ENCODE peak calls at places on chromosomes 6 and 20, in eight cellular contexts. H is fibroblast of pulmonary artery, M is fibroblast of mammary gland, D is type B pancreatic cell, J is WTC11, Q is astrocyte of the cerebellum, K is OCI-LY7, N is Peyer's patch. C is an unnamed sample.

GRCh38 chr6:100229512-100229911 is 235.2 kb downstream of the SIM1 start:
- DNase-seq in D (no peak), Q (no peak), N (no peak), K (no peak), H (no peak), M (no peak), J (no peak), C (no peak)

GRCh38 chr20:46810442-46811327 is 84.0 kb upstream of the EYA2 start:
- DNase-seq in J (no peak), D (peak), M (no peak), H (no peak), Q (no peak), K (no peak), N (no peak), C (no peak)

GRCh38 chr6:90573624-90574023 is 13.2 kb downstream of the MAP3K7 start:
- DNase-seq in N (no peak), Q (no peak), J (no peak), D (no peak), K (no peak), M (no peak), H (no peak), C (no peak)

GRCh38 chr6:33279971-33280511 is 3.1 kb downstream of the B3GALT4 start:
- DNase-seq in M (peak), H (peak), D (no peak), K (peak), N (no peak), J (peak), Q (no peak), C (no peak)

GRCh38 chr20:9035129-9035528 is 33.8 kb upstream of the PLCB4 start:
- DNase-seq in Q (peak), M (peak), N (no peak), K (no peak), H (peak), J (no peak), D (no peak), C (no peak)

GRCh38 chr20:63272105-63273078 is at the start of gene ARFGAP1:
- DNase-seq in J (peak), K (peak), Q (peak), D (peak), H (peak), N (peak), M (peak), C (peak)

GRCh38 chr6:119182875-119183274 is 104.4 kb upstream of the FAM184A start:
- DNase-seq in K (no peak), N (no peak), D (no peak), J (no peak), M (no peak), H (no peak), Q (no peak), C (no peak)

GRCh38 chr20:2654831-2655230 is 2.4 kb downstream of the NOP56 start:
- DNase-seq in K (no peak), H (no peak), N (no peak), Q (no peak), M (no peak), D (no peak), J (no peak), C (no peak)

GRCh38 chr6:9307187-9307586 is 871.8 kb upstream of the SLC35B3 start:
- DNase-seq in K (no peak), M (no peak), J (no peak), H (no peak), D (no peak), N (no peak), Q (no peak), C (no peak)

GRCh38 chr6:51574040-51574439 is 513.4 kb downstream of the PKHD1 start:
- DNase-seq in D (no peak), M (no peak), H (no peak), N (no peak), Q (no peak), J (no peak), K (no peak), C (no peak)

GRCh38 chr6:157668034-157668401 is 155.0 kb upstream of the SNX9 start:
- DNase-seq in Q (no peak), D (no peak), M (no peak), N (no peak), J (no peak), K (no peak), H (no peak), C (no peak)

GRCh38 chr6:33740204-33740608 is 6.5 kb downstream of the IP6K3 start:
- DNase-seq in Q (no peak), N (no peak), M (no peak), H (peak), D (no peak), K (no peak), J (no peak), C (no peak)

GRCh38 chr20:47862841-47863240 is 77.6 kb upstream of the SULF2 start:
- DNase-seq in K (no peak), M (no peak), H (no peak), N (no peak), J (no peak), D (no peak), Q (no peak), C (no peak)

GRCh38 chr6:85458782-85459181 is 8.9 kb downstream of the NT5E start:
- DNase-seq in J (no peak), Q (peak), N (no peak), M (no peak), H (peak), K (no peak), D (no peak), C (no peak)

GRCh38 chr6:34559651-34560365 is 3.7 kb upstream of the SPDEF start:
- DNase-seq in J (no peak), Q (no peak), N (no peak), K (no peak), M (no peak), H (no peak), D (no peak), C (no peak)

GRCh38 chr6:23417133-23417532 is 708.9 kb upstream of the NRSN1 start:
- DNase-seq in K (no peak), J (no peak), H (no peak), N (no peak), D (no peak), M (no peak), Q (no peak), C (no peak)

GRCh38 chr6:78487401-78487800 is 379.9 kb upstream of the IRAK1BP1 start:
- DNase-seq in J (no peak), D (no peak), N (no peak), Q (no peak), H (peak), K (no peak), M (peak), C (no peak)

GRCh38 chr6:156808287-156808686 is 31.1 kb downstream of the ARID1B start:
- DNase-seq in K (peak), D (no peak), J (no peak), H (peak), N (no peak), M (peak), Q (no peak), C (no peak)

GRCh38 chr20:46056970-46057855 is 28.2 kb downstream of the SLC12A5 start:
- DNase-seq in Q (peak), K (no peak), M (peak), J (peak), D (peak), H (peak), N (no peak), C (no peak)

GRCh38 chr6:149888659-149889058 is 9.3 kb downstream of the RAET1E start:
- DNase-seq in Q (no peak), D (no peak), J (no peak), K (no peak), M (peak), H (no peak), N (no peak), C (no peak)

GRCh38 chr6:131281471-131282270 is 146.4 kb downstream of the AKAP7 start:
- DNase-seq in Q (peak), D (no peak), M (peak), N (no peak), J (peak), K (peak), H (peak), C (no peak)

GRCh38 chr6:1726341-1726763 is 116.6 kb downstream of the FOXC1 start:
- DNase-seq in K (no peak), H (no peak), D (no peak), J (no peak), M (no peak), Q (no peak), N (no peak), C (no peak)

GRCh38 chr20:51276331-51276730 is 253.4 kb upstream of the KCNG1 start:
- DNase-seq in J (no peak), Q (no peak), H (no peak), K (no peak), N (no peak), D (no peak), M (no peak), C (no peak)

GRCh38 chr20:44961868-44962267 is 1.7 kb upstream of the TOMM34 start:
- DNase-seq in K (no peak), Q (no peak), J (no peak), N (no peak), M (peak), H (peak), D (no peak), C (no peak)

GRCh38 chr6:29791162-29791561 is 36.5 kb upstream of the HLA-G start:
- DNase-seq in J (no peak), K (no peak), H (no peak), Q (no peak), D (no peak), M (no peak), N (no peak), C (no peak)

GRCh38 chr6:2714359-2714895 is 36.3 kb downstream of the MYLK4 start:
- DNase-seq in J (no peak), M (peak), D (no peak), H (peak), N (no peak), Q (peak), K (no peak), C (no peak)

GRCh38 chr20:59055302-59055701 is 12.7 kb upstream of the PRELID3B start:
- DNase-seq in M (peak), J (no peak), H (peak), N (no peak), D (no peak), K (peak), Q (no peak), C (no peak)

GRCh38 chr6:53426544-53427270 is 78.0 kb upstream of the ELOVL5 start:
- DNase-seq in Q (no peak), D (no peak), H (no peak), K (no peak), M (peak), J (no peak), N (no peak), C (no peak)

GRCh38 chr6:4593891-4594445 is 182.2 kb upstream of the CDYL start:
- DNase-seq in H (no peak), J (no peak), N (no peak), K (no peak), Q (no peak), M (no peak), D (no peak), C (no peak)

GRCh38 chr6:129134535-129134934 is 251.6 kb downstream of the LAMA2 start:
- DNase-seq in D (no peak), N (no peak), M (no peak), Q (no peak), H (peak), J (no peak), K (no peak), C (no peak)

GRCh38 chr6:158414900-158415299 is 102.6 kb downstream of the TULP4 start:
- DNase-seq in J (no peak), H (peak), K (no peak), D (no peak), N (no peak), M (peak), Q (peak), C (no peak)

GRCh38 chr20:42277203-42277602 is 659.0 kb upstream of the CHD6 start:
- DNase-seq in M (no peak), J (no peak), N (no peak), Q (no peak), H (no peak), D (no peak), K (no peak), C (no peak)

GRCh38 chr20:58965270-58966064 is 15.6 kb upstream of the NELFCD start:
- DNase-seq in K (no peak), M (no peak), J (no peak), D (no peak), N (no peak), H (no peak), Q (no peak), C (no peak)

GRCh38 chr6:43687437-43688347 is at the start of gene MRPS18A:
- DNase-seq in Q (no peak), K (peak), M (peak), J (peak), D (peak), H (peak), N (peak), C (peak)

GRCh38 chr20:54223751-54224150 is 15.9 kb downstream of the PFDN4 start:
- DNase-seq in N (no peak), D (no peak), H (no peak), J (no peak), M (no peak), Q (no peak), K (no peak), C (no peak)

GRCh38 chr6:56406276-56407269 is 159.2 kb upstream of the COL21A1 start:
- DNase-seq in M (no peak), H (no peak), Q (no peak), K (no peak), J (no peak), D (no peak), N (no peak), C (no peak)
- TF ChIP-seq CTCF in M (no peak), H (no peak), Q (no peak), K (no peak), J (no peak), D (no peak), N (no peak), C (no peak)

DNA sequence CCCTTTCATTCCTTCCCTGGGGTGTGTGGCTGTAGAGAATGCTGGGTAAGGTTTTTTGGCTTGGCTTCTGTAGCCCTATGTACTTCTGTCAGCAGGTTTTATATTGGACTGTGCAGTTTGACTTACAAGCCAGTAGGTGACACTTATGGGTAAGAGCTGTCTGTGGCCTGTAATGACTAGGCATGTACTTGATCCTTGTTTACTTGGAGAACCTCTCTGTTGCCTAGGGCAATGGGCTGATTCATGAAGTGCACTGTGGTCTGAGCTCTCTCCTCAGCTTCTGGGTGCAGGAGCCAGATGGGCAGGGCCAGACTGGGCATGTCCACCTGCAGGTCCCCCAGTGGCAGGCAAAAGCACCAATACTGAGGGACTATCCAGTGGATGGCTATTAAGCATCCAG is 544.6 kb downstream of the ADGRB3 start:
- DNase-seq in J (no peak), K (no peak), H (no peak), M (no peak), N (no peak), Q (no peak), D (no peak), C (no peak)
- TF ChIP-seq CTCF in J (no peak), K (no peak), H (no peak), M (no peak), N (no peak), Q (no peak), D (no peak), C (no peak)

GRCh38 chr6:104809116-104809515 is 50.6 kb downstream of the HACE1 start:
- DNase-seq in H (no peak), J (no peak), D (no peak), K (no peak), Q (no peak), N (no peak), M (no peak), C (no peak)
- TF ChIP-seq CTCF in H (no peak), J (no peak), D (no peak), K (no peak), Q (no peak), N (no peak), M (no peak), C (no peak)

GRCh38 chr6:14273196-14273595 is 155.6 kb downstream of the CD83 start:
- DNase-seq in K (no peak), M (no peak), D (no peak), Q (no peak), J (peak), H (no peak), N (no peak), C (no peak)

GRCh38 chr6:14269434-14269833 is 151.9 kb downstream of the CD83 start:
- DNase-seq in H (no peak), K (peak), M (no peak), N (no peak), Q (no peak), J (no peak), D (no peak), C (no peak)

GRCh38 chr6:14272111-14273085 is 154.8 kb downstream of the CD83 start:
- DNase-seq in Q (no peak), D (no peak), J (no peak), M (peak), N (no peak), K (no peak), H (peak), C (no peak)

GRCh38 chr6:14270142-14270893 is 152.7 kb downstream of the CD83 start:
- DNase-seq in N (no peak), K (no peak), J (no peak), H (no peak), M (no peak), Q (no peak), D (no peak), C (no peak)

DNA sequence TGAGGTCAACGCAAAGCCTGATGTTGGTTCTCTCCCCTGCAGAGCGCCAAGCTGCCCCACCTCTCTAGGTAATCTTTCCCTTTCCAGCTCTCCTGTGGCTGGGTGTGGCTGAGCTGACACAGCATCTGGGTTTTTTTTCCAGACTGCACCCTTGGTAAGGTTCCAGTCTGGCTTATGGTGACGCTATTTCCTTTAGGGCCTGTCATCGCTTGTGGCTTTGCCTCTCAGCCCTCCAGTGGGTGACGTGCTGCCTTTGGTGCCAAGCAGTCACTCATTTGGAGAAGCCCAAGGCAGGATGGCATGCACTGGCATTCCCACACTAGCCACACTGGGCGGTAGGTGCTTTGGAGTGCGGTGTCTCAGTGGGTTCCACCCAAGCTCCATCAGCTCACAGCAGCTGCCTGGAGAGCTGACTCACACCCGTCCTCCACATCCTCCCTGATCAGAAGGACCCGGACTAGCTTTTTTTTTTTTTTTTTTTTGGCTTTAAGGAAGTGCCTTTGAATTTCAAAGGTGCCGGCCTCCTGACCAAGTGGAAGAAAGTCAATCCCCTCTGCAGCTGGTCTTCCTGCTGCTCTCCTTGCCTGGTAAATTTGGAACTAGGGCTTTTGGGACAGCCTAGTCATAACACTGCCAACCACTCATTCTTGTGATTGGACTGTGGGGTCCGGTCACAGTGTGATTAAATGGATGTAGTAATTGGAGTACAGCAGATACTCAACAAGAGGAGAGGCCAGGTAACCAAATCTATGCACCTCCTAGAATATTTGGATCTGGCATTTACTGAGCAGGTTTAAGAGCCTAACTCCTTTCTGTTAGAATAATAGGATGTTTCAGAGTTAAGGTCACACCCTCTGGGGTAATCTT is 153.6 kb downstream of the CD83 start:
- DNase-seq in N (no peak), M (peak), Q (peak), D (no peak), K (no peak), H (peak), J (no peak), C (peak)
- TF ChIP-seq CTCF in N (no peak), M (no peak), Q (no peak), D (no peak), K (no peak), H (no peak), J (no peak), C (no peak)

GRCh38 chr6:20058912-20059311 is 153.4 kb downstream of the MBOAT1 start:
- DNase-seq in K (no peak), Q (no peak), N (no peak), J (no peak), H (no peak), D (no peak), M (no peak), C (no peak)
- TF ChIP-seq CTCF in K (no peak), Q (no peak), N (no peak), J (no peak), H (no peak), D (no peak), M (no peak), C (no peak)

GRCh38 chr20:5809495-5809894 is 59.3 kb downstream of the SHLD1 start:
- DNase-seq in H (no peak), M (no peak), D (no peak), N (no peak), J (no peak), Q (no peak), K (no peak), C (no peak)
- TF ChIP-seq CTCF in H (no peak), M (no peak), D (no peak), N (no peak), J (no peak), Q (no peak), K (peak), C (no peak)

GRCh38 chr6:36246511-36247268 is 23.2 kb upstream of the PNPLA1 start:
- DNase-seq in Q (no peak), D (no peak), H (peak), J (no peak), M (peak), K (no peak), N (no peak), C (peak)

GRCh38 chr6:36252005-36252404 is 17.9 kb upstream of the PNPLA1 start:
- DNase-seq in K (no peak), D (no peak), Q (no peak), H (no peak), M (no peak), J (no peak), N (no peak), C (no peak)

GRCh38 chr6:36247691-36248090 is 22.2 kb upstream of the PNPLA1 start:
- DNase-seq in Q (no peak), N (no peak), J (no peak), K (no peak), H (peak), D (no peak), M (peak), C (no peak)

GRCh38 chr6:36249010-36249409 is 20.9 kb upstream of the PNPLA1 start:
- DNase-seq in K (no peak), Q (no peak), D (no peak), N (no peak), M (peak), J (no peak), H (peak), C (no peak)

GRCh38 chr6:36249536-36249935 is 20.3 kb upstream of the PNPLA1 start:
- DNase-seq in M (no peak), H (peak), D (no peak), K (no peak), Q (no peak), N (no peak), J (no peak), C (no peak)
- TF ChIP-seq CTCF in M (no peak), H (no peak), D (no peak), K (no peak), Q (no peak), N (no peak), J (no peak), C (no peak)

GRCh38 chr6:39228992-39229767 is at the start of gene KCNK5:
- DNase-seq in H (peak), M (peak), K (no peak), J (peak), Q (no peak), N (peak), D (peak), C (peak)
- TF ChIP-seq CTCF in H (peak), M (peak), K (no peak), J (peak), Q (peak), N (peak), D (peak), C (peak)

C was measured in CD14-positive monocyte.